ENCODE peak calls at places on chromosome 18, in five cellular contexts. P, Y, G, F and S are unnamed samples.

GRCh38 chr18:58379443-58379842 is 249.4 kb downstream of the ALPK2 start:
- DNase-seq in P (no peak), Y (no peak), G (no peak), F (no peak), S (no peak)

GRCh38 chr18:51041677-51042076 is 11.7 kb downstream of the SMAD4 start:
- DNase-seq in P (no peak), Y (no peak), G (no peak), F (no peak), S (no peak)

GRCh38 chr18:72819050-72819449 is 48.7 kb downstream of the NETO1 start:
- DNase-seq in P (no peak), Y (no peak), G (no peak), F (no peak), S (no peak)

GRCh38 chr18:13611616-13612110 is 114.7 kb downstream of the FAM210A start:
- DNase-seq in P (no peak), Y (peak), G (no peak), F (peak), S (peak)

GRCh38 chr18:12076424-12077140 is 17.1 kb upstream of the ANKRD62 start:
- DNase-seq in P (no peak), Y (peak), G (no peak), F (peak), S (peak)

GRCh38 chr18:49814147-49814499 is 790 bp upstream of the ACAA2 start:
- DNase-seq in P (no peak), Y (peak), G (no peak), F (peak), S (peak)

GRCh38 chr18:51330148-51330547 is 132.7 kb upstream of the MEX3C start:
- DNase-seq in P (no peak), Y (no peak), G (no peak), F (no peak), S (no peak)

GRCh38 chr18:62844850-62845643 is 129.7 kb downstream of the PHLPP1 start:
- DNase-seq in P (no peak), Y (peak), G (no peak), F (no peak), S (no peak)

GRCh38 chr18:48790226-48790863 is 160.4 kb downstream of the SMAD7 start:
- DNase-seq in P (peak), Y (no peak), G (no peak), F (no peak), S (no peak)

GRCh38 chr18:13271512-13271911 is 53.0 kb downstream of the LDLRAD4 start:
- DNase-seq in P (no peak), Y (no peak), G (no peak), F (no peak), S (no peak)

GRCh38 chr18:12606592-12607315 is 51.2 kb downstream of the SPIRE1 start:
- DNase-seq in P (peak), Y (peak), G (no peak), F (peak), S (no peak)

GRCh38 chr18:67652296-67652695 is 135.8 kb upstream of the DSEL start:
- DNase-seq in P (no peak), Y (no peak), G (no peak), F (no peak), S (no peak)

GRCh38 chr18:389658-390357 is 110.7 kb downstream of the COLEC12 start:
- DNase-seq in P (no peak), Y (no peak), G (no peak), F (no peak), S (peak)

GRCh38 chr18:24420551-24420950 is 5.9 kb upstream of the IMPACT start:
- DNase-seq in P (no peak), Y (no peak), G (no peak), F (no peak), S (no peak)

GRCh38 chr18:48797841-48798255 is 152.9 kb downstream of the SMAD7 start:
- DNase-seq in P (no peak), Y (no peak), G (no peak), F (no peak), S (no peak)

GRCh38 chr18:46184296-46185080 is 80.3 kb downstream of the HAUS1 start:
- DNase-seq in P (no peak), Y (no peak), G (no peak), F (no peak), S (no peak)

GRCh38 chr18:78716022-78716421 is 263.6 kb upstream of the SALL3 start:
- DNase-seq in P (no peak), Y (no peak), G (no peak), F (no peak), S (no peak)

GRCh38 chr18:74402806-74403433 is 54.2 kb downstream of the DIPK1C start:
- DNase-seq in P (no peak), Y (no peak), G (no peak), F (peak), S (peak)

GRCh38 chr18:8684577-8684976 is 20.8 kb upstream of the MTCL1 start:
- DNase-seq in P (no peak), Y (no peak), G (no peak), F (no peak), S (no peak)

GRCh38 chr18:74196220-74197119 is 48.1 kb downstream of the TIMM21 start:
- DNase-seq in P (peak), Y (peak), G (peak), F (peak), S (peak)

GRCh38 chr18:24427484-24427883 is 1.0 kb downstream of the IMPACT start:
- DNase-seq in P (no peak), Y (peak), G (no peak), F (no peak), S (peak)

GRCh38 chr18:63131106-63131943 is 188.2 kb downstream of the BCL2 start:
- DNase-seq in P (no peak), Y (peak), G (peak), F (peak), S (peak)

GRCh38 chr18:48868468-48869466 is 82.0 kb downstream of the SMAD7 start:
- DNase-seq in P (no peak), Y (peak), G (peak), F (peak), S (no peak)

GRCh38 chr18:23614891-23615290 is 28.6 kb upstream of the NPC1 start:
- DNase-seq in P (no peak), Y (no peak), G (no peak), F (no peak), S (no peak)

GRCh38 chr18:14935210-14935609 is 187.2 kb downstream of the ANKRD30B start:
- DNase-seq in P (no peak), Y (no peak), G (no peak), F (no peak), S (no peak)

GRCh38 chr18:46939337-46939963 is 22.0 kb downstream of the KATNAL2 start:
- DNase-seq in P (no peak), Y (peak), G (no peak), F (peak), S (peak)

GRCh38 chr18:47283476-47283875 is 32.0 kb upstream of the SKOR2 start:
- DNase-seq in P (peak), Y (peak), G (peak), F (peak), S (peak)

GRCh38 chr18:12811191-12811950 is 72.7 kb downstream of the PTPN2 start:
- DNase-seq in P (peak), Y (peak), G (no peak), F (no peak), S (no peak)

GRCh38 chr18:35747894-35748472 is 166.4 kb downstream of the GALNT1 start:
- DNase-seq in P (no peak), Y (no peak), G (peak), F (no peak), S (no peak)

GRCh38 chr18:58004317-58004716 is 39.7 kb upstream of the NEDD4L start:
- DNase-seq in P (peak), Y (peak), G (no peak), F (no peak), S (no peak)

GRCh38 chr18:27685807-27686412 is 491.0 kb downstream of the CDH2 start:
- DNase-seq in P (peak), Y (peak), G (peak), F (peak), S (peak)

GRCh38 chr18:2826581-2826980 is 20.2 kb upstream of the EMILIN2 start:
- DNase-seq in P (no peak), Y (peak), G (no peak), F (peak), S (peak)

GRCh38 chr18:2823966-2824365 is 22.8 kb upstream of the EMILIN2 start:
- DNase-seq in P (no peak), Y (no peak), G (no peak), F (no peak), S (no peak)

GRCh38 chr18:2825613-2826205 is 21.1 kb upstream of the EMILIN2 start:
- DNase-seq in P (no peak), Y (no peak), G (no peak), F (peak), S (no peak)

GRCh38 chr18:2824865-2825264 is 21.9 kb upstream of the EMILIN2 start:
- DNase-seq in P (no peak), Y (no peak), G (no peak), F (no peak), S (no peak)

GRCh38 chr18:2827076-2827475 is 19.7 kb upstream of the EMILIN2 start:
- DNase-seq in P (no peak), Y (peak), G (no peak), F (no peak), S (no peak)
- TF ChIP-seq EZH2phosphoT487 in P (no peak), Y (no peak), G (no peak), F (no peak), S (no peak)

GRCh38 chr18:76265375-76266225 is 229.4 kb downstream of the ZNF516 start:
- DNase-seq in P (no peak), Y (peak), G (no peak), F (peak), S (no peak)

GRCh38 chr18:76262956-76263955 is 231.8 kb downstream of the ZNF516 start:
- DNase-seq in P (no peak), Y (peak), G (no peak), F (no peak), S (no peak)

GRCh38 chr18:76264073-76264472 is 231.0 kb downstream of the ZNF516 start:
- DNase-seq in P (no peak), Y (no peak), G (no peak), F (no peak), S (no peak)

GRCh38 chr18:76264851-76265250 is 230.2 kb downstream of the ZNF516 start:
- DNase-seq in P (no peak), Y (peak), G (no peak), F (no peak), S (no peak)

GRCh38 chr18:76266226-76266991 is 228.6 kb downstream of the ZNF516 start:
- DNase-seq in P (no peak), Y (no peak), G (no peak), F (no peak), S (no peak)
- H3K4me3 ChIP-seq in P (no peak), Y (peak), G (no peak), F (no peak), S (no peak)

GRCh38 chr18:44884446-44884845 is 203.8 kb downstream of the SETBP1 start:
- DNase-seq in P (no peak), Y (peak), G (no peak), F (no peak), S (no peak)

GRCh38 chr18:44893045-44893706 is 212.5 kb downstream of the SETBP1 start:
- DNase-seq in P (no peak), Y (peak), G (no peak), F (no peak), S (no peak)

GRCh38 chr18:44882163-44882881 is 201.6 kb downstream of the SETBP1 start:
- DNase-seq in P (no peak), Y (no peak), G (no peak), F (no peak), S (no peak)

GRCh38 chr18:44885507-44885906 is 204.8 kb downstream of the SETBP1 start:
- DNase-seq in P (no peak), Y (no peak), G (no peak), F (no peak), S (no peak)

DNA sequence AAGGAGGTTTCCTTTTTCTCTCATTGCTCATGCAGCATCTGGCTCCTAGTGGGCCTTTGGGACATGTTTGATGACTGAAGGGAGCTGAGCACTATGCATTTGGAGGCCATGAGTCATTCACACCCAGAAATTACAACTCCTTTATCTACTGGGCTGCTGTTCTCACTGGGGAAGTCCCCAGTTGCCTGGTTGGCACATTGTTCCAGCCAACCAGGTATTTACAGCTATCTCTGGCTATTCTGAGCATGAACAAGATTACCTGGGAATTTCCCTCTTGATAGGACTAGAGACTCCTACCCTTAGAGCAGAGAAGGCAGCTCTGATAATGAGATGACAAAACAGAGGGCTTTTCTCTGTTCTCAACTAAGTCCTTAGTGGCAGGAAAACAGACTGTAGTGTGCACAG is 206.5 kb downstream of the SETBP1 start:
- DNase-seq in P (no peak), Y (peak), G (no peak), F (peak), S (no peak)
- TF ChIP-seq EZH2phosphoT487 in P (no peak), Y (no peak), G (no peak), F (no peak), S (no peak)

GRCh38 chr18:59907660-59908059 is 7.9 kb downstream of the PMAIP1 start:
- DNase-seq in P (no peak), Y (no peak), G (no peak), F (no peak), S (no peak)
- H3K4me3 ChIP-seq in P (no peak), Y (no peak), G (peak), F (no peak), S (no peak)

GRCh38 chr18:77114564-77115391 is 17.8 kb downstream of the MBP start:
- DNase-seq in P (no peak), Y (peak), G (no peak), F (peak), S (no peak)
- TF ChIP-seq EZH2phosphoT487 in P (no peak), Y (no peak), G (no peak), F (no peak), S (no peak)

GRCh38 chr18:55403555-55403954 is 184.4 kb downstream of the TCF4 start:
- DNase-seq in P (no peak), Y (peak), G (no peak), F (no peak), S (no peak)

GRCh38 chr18:55402731-55403405 is 185.1 kb downstream of the TCF4 start:
- DNase-seq in P (no peak), Y (peak), G (no peak), F (no peak), S (no peak)

GRCh38 chr18:55401638-55402191 is 186.3 kb downstream of the TCF4 start:
- DNase-seq in P (no peak), Y (peak), G (no peak), F (peak), S (peak)

GRCh38 chr18:55400590-55401274 is 187.3 kb downstream of the TCF4 start:
- DNase-seq in P (no peak), Y (peak), G (no peak), F (no peak), S (no peak)

DNA sequence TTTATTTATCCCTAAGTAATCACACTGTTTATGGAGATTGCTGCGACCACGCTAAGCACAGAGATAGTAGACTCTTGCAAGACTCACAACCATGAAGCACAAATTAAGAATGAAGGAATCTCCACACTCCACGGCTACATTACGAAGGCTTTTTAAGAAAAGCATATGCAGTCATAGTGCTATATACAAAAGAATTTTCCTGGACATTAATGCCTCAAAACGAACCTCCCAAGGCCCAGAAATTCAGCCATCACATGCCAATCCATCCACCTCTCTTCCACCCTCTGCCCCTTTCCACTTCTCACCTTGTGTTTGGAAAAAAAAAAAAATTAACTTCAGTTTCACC is 186.7 kb downstream of the TCF4 start:
- DNase-seq in P (no peak), Y (peak), G (no peak), F (no peak), S (no peak)
- H3K4me3 ChIP-seq in P (no peak), Y (peak), G (no peak), F (no peak), S (no peak)

GRCh38 chr18:70195852-70196434 is 9.5 kb downstream of the RTTN start:
- DNase-seq in P (no peak), Y (peak), G (peak), F (peak), S (peak)
- TF ChIP-seq EZH2phosphoT487 in P (no peak), Y (no peak), G (no peak), F (no peak), S (no peak)

GRCh38 chr18:39840406-39840805 is 2114.6 kb upstream of the PIK3C3 start:
- DNase-seq in P (no peak), Y (peak), G (no peak), F (no peak), S (no peak)
- H3K4me3 ChIP-seq in P (no peak), Y (no peak), G (no peak), F (no peak), S (no peak)

GRCh38 chr18:80253871-80254492 is 6.7 kb upstream of the PARD6G start:
- DNase-seq in P (peak), Y (peak), G (peak), F (peak), S (no peak)
- TF ChIP-seq EZH2phosphoT487 in P (no peak), Y (no peak), G (no peak), F (no peak), S (no peak)